ENCODE peak calls at places on chromosome 20, in eight cellular contexts. One of them, this sample, is unnamed.

GRCh38 chr20:56465997-56466396 is 2.4 kb upstream of the RTF2 start:
- DNase-seq in left lung: no peak
- DNase-seq in foreskin fibroblast: no peak
- DNase-seq in cardiac septum: no peak
- DNase-seq in NCI-H524: no peak
- DNase-seq in HTR-8/SVneo: no peak
- DNase-seq in Panc1: no peak
- DNase-seq in adrenal gland: peak
- DNase-seq in this sample: no peak

GRCh38 chr20:53750827-53751393 is 157.3 kb upstream of the ZNF217 start:
- DNase-seq in left lung: no peak
- DNase-seq in foreskin fibroblast: peak
- DNase-seq in cardiac septum: no peak
- DNase-seq in NCI-H524: no peak
- DNase-seq in HTR-8/SVneo: no peak
- DNase-seq in Panc1: no peak
- DNase-seq in adrenal gland: no peak
- DNase-seq in this sample: no peak

GRCh38 chr20:62133051-62133845 is 9.9 kb downstream of the PSMA7 start:
- DNase-seq in left lung: no peak
- DNase-seq in foreskin fibroblast: no peak
- DNase-seq in cardiac septum: no peak
- DNase-seq in NCI-H524: no peak
- DNase-seq in HTR-8/SVneo: no peak
- DNase-seq in Panc1: no peak
- DNase-seq in adrenal gland: peak
- DNase-seq in this sample: peak

GRCh38 chr20:37926612-37927011 is 23.7 kb downstream of the VSTM2L start:
- DNase-seq in left lung: no peak
- DNase-seq in foreskin fibroblast: no peak
- DNase-seq in cardiac septum: no peak
- DNase-seq in NCI-H524: no peak
- DNase-seq in HTR-8/SVneo: no peak
- DNase-seq in Panc1: no peak
- DNase-seq in adrenal gland: no peak
- DNase-seq in this sample: no peak

GRCh38 chr20:50746138-50746940 is 15.0 kb downstream of the PARD6B start:
- DNase-seq in left lung: no peak
- DNase-seq in foreskin fibroblast: peak
- DNase-seq in cardiac septum: no peak
- DNase-seq in NCI-H524: no peak
- DNase-seq in HTR-8/SVneo: no peak
- DNase-seq in Panc1: no peak
- DNase-seq in adrenal gland: no peak
- DNase-seq in this sample: no peak

GRCh38 chr20:53513168-53513488 is 80.5 kb downstream of the ZNF217 start:
- DNase-seq in left lung: no peak
- DNase-seq in foreskin fibroblast: no peak
- DNase-seq in cardiac septum: no peak
- DNase-seq in NCI-H524: no peak
- DNase-seq in HTR-8/SVneo: no peak
- DNase-seq in Panc1: no peak
- DNase-seq in adrenal gland: no peak
- DNase-seq in this sample: no peak

GRCh38 chr20:63930971-63931553 is 25.2 kb downstream of the UCKL1 start:
- DNase-seq in left lung: no peak
- DNase-seq in foreskin fibroblast: no peak
- DNase-seq in cardiac septum: no peak
- DNase-seq in NCI-H524: no peak
- DNase-seq in HTR-8/SVneo: no peak
- DNase-seq in Panc1: no peak
- DNase-seq in adrenal gland: no peak
- DNase-seq in this sample: peak

GRCh38 chr20:24523661-24524060 is 54.2 kb downstream of the SYNDIG1 start:
- DNase-seq in left lung: no peak
- DNase-seq in foreskin fibroblast: no peak
- DNase-seq in cardiac septum: no peak
- DNase-seq in NCI-H524: no peak
- DNase-seq in HTR-8/SVneo: no peak
- DNase-seq in Panc1: no peak
- DNase-seq in adrenal gland: no peak
- DNase-seq in this sample: no peak

GRCh38 chr20:46226602-46227001 is 81.7 kb downstream of the CDH22 start:
- DNase-seq in left lung: no peak
- DNase-seq in foreskin fibroblast: peak
- DNase-seq in cardiac septum: no peak
- DNase-seq in NCI-H524: no peak
- DNase-seq in HTR-8/SVneo: no peak
- DNase-seq in Panc1: no peak
- DNase-seq in adrenal gland: no peak
- DNase-seq in this sample: no peak

GRCh38 chr20:49133571-49133970 is 54.6 kb downstream of the STAU1 start:
- DNase-seq in left lung: no peak
- DNase-seq in foreskin fibroblast: no peak
- DNase-seq in cardiac septum: no peak
- DNase-seq in NCI-H524: no peak
- DNase-seq in HTR-8/SVneo: no peak
- DNase-seq in Panc1: no peak
- DNase-seq in adrenal gland: no peak
- DNase-seq in this sample: no peak

GRCh38 chr20:40757087-40757486 is 68.1 kb upstream of the MAFB start:
- DNase-seq in left lung: no peak
- DNase-seq in foreskin fibroblast: peak
- DNase-seq in cardiac septum: no peak
- DNase-seq in NCI-H524: no peak
- DNase-seq in HTR-8/SVneo: no peak
- DNase-seq in Panc1: no peak
- DNase-seq in adrenal gland: no peak
- DNase-seq in this sample: no peak

GRCh38 chr20:10034717-10035571 is at the start of gene ANKEF1:
- DNase-seq in left lung: peak
- DNase-seq in foreskin fibroblast: peak
- DNase-seq in cardiac septum: peak
- DNase-seq in NCI-H524: peak
- DNase-seq in HTR-8/SVneo: peak
- DNase-seq in Panc1: no peak
- DNase-seq in adrenal gland: peak
- DNase-seq in this sample: peak

GRCh38 chr20:22901921-22902320 is 133.2 kb upstream of the SSTR4 start:
- DNase-seq in left lung: no peak
- DNase-seq in foreskin fibroblast: peak
- DNase-seq in cardiac septum: no peak
- DNase-seq in NCI-H524: no peak
- DNase-seq in HTR-8/SVneo: no peak
- DNase-seq in Panc1: no peak
- DNase-seq in adrenal gland: no peak
- DNase-seq in this sample: no peak

GRCh38 chr20:49666906-49667305 is 46.8 kb downstream of the B4GALT5 start:
- DNase-seq in left lung: no peak
- DNase-seq in foreskin fibroblast: no peak
- DNase-seq in cardiac septum: no peak
- DNase-seq in NCI-H524: no peak
- DNase-seq in HTR-8/SVneo: no peak
- DNase-seq in Panc1: no peak
- DNase-seq in adrenal gland: no peak
- DNase-seq in this sample: no peak

GRCh38 chr20:3814928-3815495 is 5.3 kb upstream of the AP5S1 start:
- DNase-seq in left lung: no peak
- DNase-seq in foreskin fibroblast: no peak
- DNase-seq in cardiac septum: no peak
- DNase-seq in NCI-H524: no peak
- DNase-seq in HTR-8/SVneo: no peak
- DNase-seq in Panc1: no peak
- DNase-seq in adrenal gland: no peak
- DNase-seq in this sample: no peak

GRCh38 chr20:52242237-52243230 is 51.0 kb upstream of the ZFP64 start:
- DNase-seq in left lung: no peak
- DNase-seq in foreskin fibroblast: peak
- DNase-seq in cardiac septum: no peak
- DNase-seq in NCI-H524: no peak
- DNase-seq in HTR-8/SVneo: peak
- DNase-seq in Panc1: peak
- DNase-seq in adrenal gland: no peak
- DNase-seq in this sample: no peak

GRCh38 chr20:32441638-32442037 is 83.5 kb downstream of the ASXL1 start:
- DNase-seq in left lung: no peak
- DNase-seq in foreskin fibroblast: no peak
- DNase-seq in cardiac septum: no peak
- DNase-seq in NCI-H524: no peak
- DNase-seq in HTR-8/SVneo: no peak
- DNase-seq in Panc1: no peak
- DNase-seq in adrenal gland: no peak
- DNase-seq in this sample: no peak

GRCh38 chr20:5400164-5400762 is 83.5 kb upstream of the PROKR2 start:
- DNase-seq in left lung: no peak
- DNase-seq in foreskin fibroblast: peak
- DNase-seq in cardiac septum: no peak
- DNase-seq in NCI-H524: no peak
- DNase-seq in HTR-8/SVneo: no peak
- DNase-seq in Panc1: no peak
- DNase-seq in adrenal gland: peak
- DNase-seq in this sample: no peak

GRCh38 chr20:2626853-2627541 is 25.4 kb upstream of the NOP56 start:
- DNase-seq in left lung: no peak
- DNase-seq in foreskin fibroblast: peak
- DNase-seq in cardiac septum: no peak
- DNase-seq in NCI-H524: no peak
- DNase-seq in HTR-8/SVneo: no peak
- DNase-seq in Panc1: no peak
- DNase-seq in adrenal gland: no peak
- DNase-seq in this sample: no peak

GRCh38 chr20:57225830-57226229 is 40.6 kb downstream of the BMP7 start:
- DNase-seq in left lung: no peak
- DNase-seq in foreskin fibroblast: no peak
- DNase-seq in cardiac septum: no peak
- DNase-seq in NCI-H524: no peak
- DNase-seq in HTR-8/SVneo: no peak
- DNase-seq in Panc1: no peak
- DNase-seq in adrenal gland: no peak
- DNase-seq in this sample: no peak

GRCh38 chr20:47274449-47275108 is 81.9 kb downstream of the ZMYND8 start:
- DNase-seq in left lung: no peak
- DNase-seq in foreskin fibroblast: peak
- DNase-seq in cardiac septum: no peak
- DNase-seq in NCI-H524: no peak
- DNase-seq in HTR-8/SVneo: peak
- DNase-seq in Panc1: peak
- DNase-seq in adrenal gland: peak
- DNase-seq in this sample: no peak

GRCh38 chr20:25341716-25342680 is 48.6 kb downstream of the ABHD12 start:
- DNase-seq in left lung: no peak
- DNase-seq in foreskin fibroblast: peak
- DNase-seq in cardiac septum: no peak
- DNase-seq in NCI-H524: no peak
- DNase-seq in HTR-8/SVneo: no peak
- DNase-seq in Panc1: no peak
- DNase-seq in adrenal gland: no peak
- DNase-seq in this sample: no peak

GRCh38 chr20:33908351-33908750 is 85.4 kb upstream of the RALY start:
- DNase-seq in left lung: no peak
- DNase-seq in foreskin fibroblast: peak
- DNase-seq in cardiac septum: no peak
- DNase-seq in NCI-H524: no peak
- DNase-seq in HTR-8/SVneo: peak
- DNase-seq in Panc1: no peak
- DNase-seq in adrenal gland: no peak
- DNase-seq in this sample: no peak

GRCh38 chr20:53608071-53608455 is 14.4 kb upstream of the ZNF217 start:
- DNase-seq in left lung: no peak
- DNase-seq in foreskin fibroblast: no peak
- DNase-seq in cardiac septum: no peak
- DNase-seq in NCI-H524: no peak
- DNase-seq in HTR-8/SVneo: no peak
- DNase-seq in Panc1: no peak
- DNase-seq in adrenal gland: no peak
- DNase-seq in this sample: no peak

GRCh38 chr20:19048898-19049889 is 163.2 kb upstream of the SLC24A3 start:
- DNase-seq in left lung: no peak
- DNase-seq in foreskin fibroblast: no peak
- DNase-seq in cardiac septum: no peak
- DNase-seq in NCI-H524: no peak
- DNase-seq in HTR-8/SVneo: no peak
- DNase-seq in Panc1: no peak
- DNase-seq in adrenal gland: no peak
- DNase-seq in this sample: no peak

GRCh38 chr20:32004963-32005362 is 5.3 kb upstream of the CCM2L start:
- DNase-seq in left lung: no peak
- DNase-seq in foreskin fibroblast: peak
- DNase-seq in cardiac septum: no peak
- DNase-seq in NCI-H524: no peak
- DNase-seq in HTR-8/SVneo: no peak
- DNase-seq in Panc1: no peak
- DNase-seq in adrenal gland: no peak
- DNase-seq in this sample: no peak

GRCh38 chr20:43750774-43751166 is 24.0 kb upstream of the GTSF1L start:
- DNase-seq in left lung: no peak
- DNase-seq in foreskin fibroblast: no peak
- DNase-seq in cardiac septum: no peak
- DNase-seq in NCI-H524: no peak
- DNase-seq in HTR-8/SVneo: no peak
- DNase-seq in Panc1: no peak
- DNase-seq in adrenal gland: no peak
- DNase-seq in this sample: no peak

GRCh38 chr20:41334036-41334435 is 6.6 kb upstream of the LPIN3 start:
- DNase-seq in left lung: no peak
- DNase-seq in foreskin fibroblast: no peak
- DNase-seq in cardiac septum: no peak
- DNase-seq in NCI-H524: no peak
- DNase-seq in HTR-8/SVneo: no peak
- DNase-seq in Panc1: no peak
- DNase-seq in adrenal gland: no peak
- DNase-seq in this sample: no peak

GRCh38 chr20:41770427-41770826 is 152.2 kb upstream of the CHD6 start:
- DNase-seq in left lung: no peak
- DNase-seq in foreskin fibroblast: no peak
- DNase-seq in cardiac septum: no peak
- DNase-seq in NCI-H524: no peak
- DNase-seq in HTR-8/SVneo: no peak
- DNase-seq in Panc1: no peak
- DNase-seq in adrenal gland: no peak
- DNase-seq in this sample: no peak

GRCh38 chr20:56463428-56463827 is 5.0 kb upstream of the RTF2 start:
- DNase-seq in left lung: no peak
- DNase-seq in foreskin fibroblast: no peak
- DNase-seq in cardiac septum: no peak
- DNase-seq in NCI-H524: no peak
- DNase-seq in HTR-8/SVneo: no peak
- DNase-seq in Panc1: no peak
- DNase-seq in adrenal gland: no peak
- DNase-seq in this sample: no peak

GRCh38 chr20:32252189-32252588 is 25.3 kb upstream of the KIF3B start:
- DNase-seq in left lung: no peak
- DNase-seq in foreskin fibroblast: no peak
- DNase-seq in cardiac septum: no peak
- DNase-seq in NCI-H524: no peak
- DNase-seq in HTR-8/SVneo: no peak
- DNase-seq in Panc1: no peak
- DNase-seq in adrenal gland: no peak
- DNase-seq in this sample: no peak

GRCh38 chr20:58097943-58098342 is 130.5 kb downstream of the ANKRD60 start:
- DNase-seq in left lung: no peak
- DNase-seq in foreskin fibroblast: no peak
- DNase-seq in cardiac septum: no peak
- DNase-seq in NCI-H524: no peak
- DNase-seq in HTR-8/SVneo: no peak
- DNase-seq in Panc1: no peak
- DNase-seq in adrenal gland: no peak
- DNase-seq in this sample: no peak

GRCh38 chr20:36855241-36855657 is 20.7 kb upstream of the TLDC2 start:
- DNase-seq in left lung: no peak
- DNase-seq in foreskin fibroblast: no peak
- DNase-seq in cardiac septum: no peak
- DNase-seq in NCI-H524: no peak
- DNase-seq in HTR-8/SVneo: no peak
- DNase-seq in Panc1: no peak
- DNase-seq in adrenal gland: peak
- DNase-seq in this sample: no peak

GRCh38 chr20:51678041-51678697 is 90.0 kb downstream of the ATP9A start:
- DNase-seq in left lung: no peak
- DNase-seq in foreskin fibroblast: peak
- DNase-seq in cardiac septum: no peak
- DNase-seq in NCI-H524: peak
- DNase-seq in HTR-8/SVneo: no peak
- DNase-seq in Panc1: no peak
- DNase-seq in adrenal gland: no peak
- DNase-seq in this sample: no peak